ENCODE peak calls at places on chromosomes 16 and 17, in six cellular contexts. One of them, this sample, is unnamed.

GRCh38 chr17:7418472-7419152 is 1.5 kb upstream of the SPEM1 start:
- DNase-seq in ovary: no peak
- DNase-seq in gastrocnemius medialis: no peak
- DNase-seq in A549: no peak
- DNase-seq in astrocyte of the spinal cord: no peak
- DNase-seq in astrocyte: no peak
- DNase-seq in this sample: no peak

GRCh38 chr16:79573881-79574280 is 26.7 kb downstream of the MAF start:
- DNase-seq in ovary: no peak
- DNase-seq in gastrocnemius medialis: no peak
- DNase-seq in A549: no peak
- DNase-seq in astrocyte of the spinal cord: no peak
- DNase-seq in astrocyte: no peak
- DNase-seq in this sample: no peak

GRCh38 chr16:50800074-50800473 is 58.2 kb downstream of the CYLD start:
- DNase-seq in ovary: no peak
- DNase-seq in gastrocnemius medialis: no peak
- DNase-seq in A549: no peak
- DNase-seq in astrocyte of the spinal cord: no peak
- DNase-seq in astrocyte: no peak
- DNase-seq in this sample: no peak

GRCh38 chr16:22284637-22285515 is 12.3 kb upstream of the POLR3E start:
- DNase-seq in ovary: no peak
- DNase-seq in gastrocnemius medialis: no peak
- DNase-seq in A549: no peak
- DNase-seq in astrocyte of the spinal cord: no peak
- DNase-seq in astrocyte: peak
- DNase-seq in this sample: peak

GRCh38 chr17:73513426-73513825 is 130.8 kb downstream of the SDK2 start:
- DNase-seq in ovary: no peak
- DNase-seq in gastrocnemius medialis: no peak
- DNase-seq in A549: no peak
- DNase-seq in astrocyte of the spinal cord: no peak
- DNase-seq in astrocyte: no peak
- DNase-seq in this sample: no peak

GRCh38 chr17:36934759-36935630 is 2.3 kb upstream of the LHX1 start:
- DNase-seq in ovary: no peak
- DNase-seq in gastrocnemius medialis: no peak
- DNase-seq in A549: peak
- DNase-seq in astrocyte of the spinal cord: no peak
- DNase-seq in astrocyte: no peak
- DNase-seq in this sample: no peak

GRCh38 chr17:71460943-71461342 is 659.9 kb upstream of the SOX9 start:
- DNase-seq in ovary: no peak
- DNase-seq in gastrocnemius medialis: no peak
- DNase-seq in A549: peak
- DNase-seq in astrocyte of the spinal cord: peak
- DNase-seq in astrocyte: no peak
- DNase-seq in this sample: peak

GRCh38 chr17:67477687-67478086 is 100.6 kb downstream of the PITPNC1 start:
- DNase-seq in ovary: no peak
- DNase-seq in gastrocnemius medialis: no peak
- DNase-seq in A549: no peak
- DNase-seq in astrocyte of the spinal cord: peak
- DNase-seq in astrocyte: peak
- DNase-seq in this sample: peak

GRCh38 chr17:77235370-77236080 is 94.8 kb downstream of the SEC14L1 start:
- DNase-seq in ovary: no peak
- DNase-seq in gastrocnemius medialis: peak
- DNase-seq in A549: no peak
- DNase-seq in astrocyte of the spinal cord: peak
- DNase-seq in astrocyte: peak
- DNase-seq in this sample: peak

GRCh38 chr17:41689497-41690299 is 1.0 kb downstream of the EIF1 start:
- DNase-seq in ovary: peak
- DNase-seq in gastrocnemius medialis: no peak
- DNase-seq in A549: peak
- DNase-seq in astrocyte of the spinal cord: peak
- DNase-seq in astrocyte: no peak
- DNase-seq in this sample: peak

GRCh38 chr16:55756963-55757362 is 75.9 kb downstream of the CES1 start:
- DNase-seq in ovary: no peak
- DNase-seq in gastrocnemius medialis: no peak
- DNase-seq in A549: peak
- DNase-seq in astrocyte of the spinal cord: no peak
- DNase-seq in astrocyte: no peak
- DNase-seq in this sample: no peak

GRCh38 chr17:68498479-68499326 is 13.5 kb upstream of the PRKAR1A start:
- DNase-seq in ovary: peak
- DNase-seq in gastrocnemius medialis: no peak
- DNase-seq in A549: no peak
- DNase-seq in astrocyte of the spinal cord: no peak
- DNase-seq in astrocyte: no peak
- DNase-seq in this sample: no peak
- H3K4me3 ChIP-seq in ovary: no peak
- H3K4me3 ChIP-seq in gastrocnemius medialis: no peak
- H3K4me3 ChIP-seq in A549: no peak
- H3K4me3 ChIP-seq in astrocyte of the spinal cord: no peak
- H3K4me3 ChIP-seq in astrocyte: no peak
- H3K4me3 ChIP-seq in this sample: no peak

GRCh38 chr17:75683467-75684041 is 16.4 kb downstream of the SAP30BP start:
- DNase-seq in ovary: no peak
- DNase-seq in gastrocnemius medialis: no peak
- DNase-seq in A549: peak
- DNase-seq in astrocyte of the spinal cord: peak
- DNase-seq in astrocyte: peak
- DNase-seq in this sample: peak

GRCh38 chr17:75680431-75680830 is 13.3 kb downstream of the SAP30BP start:
- DNase-seq in ovary: no peak
- DNase-seq in gastrocnemius medialis: no peak
- DNase-seq in A549: no peak
- DNase-seq in astrocyte of the spinal cord: no peak
- DNase-seq in astrocyte: no peak
- DNase-seq in this sample: no peak

GRCh38 chr17:75681289-75681688 is 14.2 kb downstream of the SAP30BP start:
- DNase-seq in ovary: no peak
- DNase-seq in gastrocnemius medialis: no peak
- DNase-seq in A549: no peak
- DNase-seq in astrocyte of the spinal cord: peak
- DNase-seq in astrocyte: peak
- DNase-seq in this sample: peak

GRCh38 chr17:75676461-75676860 is 9.3 kb downstream of the SAP30BP start:
- DNase-seq in ovary: no peak
- DNase-seq in gastrocnemius medialis: no peak
- DNase-seq in A549: no peak
- DNase-seq in astrocyte of the spinal cord: no peak
- DNase-seq in astrocyte: no peak
- DNase-seq in this sample: no peak

GRCh38 chr17:75679706-75680201 is 12.6 kb downstream of the SAP30BP start:
- DNase-seq in ovary: no peak
- DNase-seq in gastrocnemius medialis: no peak
- DNase-seq in A549: peak
- DNase-seq in astrocyte of the spinal cord: peak
- DNase-seq in astrocyte: no peak
- DNase-seq in this sample: peak
- TF ChIP-seq CTCF in ovary: no peak
- TF ChIP-seq CTCF in gastrocnemius medialis: no peak
- TF ChIP-seq CTCF in A549: peak
- TF ChIP-seq CTCF in astrocyte of the spinal cord: peak
- TF ChIP-seq CTCF in astrocyte: no peak
- TF ChIP-seq CTCF in this sample: peak

DNA sequence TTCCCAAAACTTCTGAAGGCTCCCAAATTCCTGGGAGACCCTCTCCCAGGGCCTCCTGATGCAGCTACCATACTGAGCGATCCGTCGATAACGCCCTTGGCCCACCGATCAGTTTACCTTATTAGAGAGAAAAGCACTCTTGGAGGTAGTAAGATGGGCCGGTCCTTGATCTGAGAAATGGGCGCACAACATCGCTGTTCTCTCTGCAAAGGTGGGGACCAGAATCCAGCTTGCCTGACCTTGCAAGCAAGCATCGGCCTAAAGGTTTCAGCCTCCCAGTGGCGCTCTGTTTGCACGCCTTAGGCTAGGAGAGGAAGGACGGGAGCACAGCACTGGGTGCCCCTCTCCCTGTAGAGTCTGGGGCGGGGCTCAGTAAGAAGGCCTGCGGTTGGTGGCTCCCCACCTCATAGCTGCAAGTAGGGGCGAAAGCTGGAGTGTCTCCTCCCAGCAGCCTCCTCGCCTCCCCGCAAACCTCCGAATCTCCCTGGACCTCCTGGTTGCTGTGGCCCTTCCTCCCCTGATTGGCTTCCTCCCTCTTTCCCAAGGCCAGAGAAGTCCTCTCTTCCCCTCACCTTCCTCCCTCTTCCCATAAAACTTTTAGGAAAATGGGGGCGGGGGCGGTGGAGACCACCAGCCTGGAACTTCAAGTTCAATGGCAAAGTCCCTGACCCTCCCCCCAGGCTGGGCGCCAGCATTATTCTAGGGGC is at the start of gene PRAC1:
- DNase-seq in ovary: no peak
- DNase-seq in gastrocnemius medialis: no peak
- DNase-seq in A549: no peak
- DNase-seq in astrocyte of the spinal cord: no peak
- DNase-seq in astrocyte: no peak
- DNase-seq in this sample: no peak
- H3K4me3 ChIP-seq in ovary: no peak
- H3K4me3 ChIP-seq in gastrocnemius medialis: no peak
- H3K4me3 ChIP-seq in A549: no peak
- H3K4me3 ChIP-seq in astrocyte of the spinal cord: no peak
- H3K4me3 ChIP-seq in astrocyte: no peak
- H3K4me3 ChIP-seq in this sample: no peak

GRCh38 chr17:81026266-81027036 is 8.5 kb upstream of the BAIAP2 start:
- DNase-seq in ovary: no peak
- DNase-seq in gastrocnemius medialis: no peak
- DNase-seq in A549: no peak
- DNase-seq in astrocyte of the spinal cord: no peak
- DNase-seq in astrocyte: no peak
- DNase-seq in this sample: no peak

GRCh38 chr17:81029859-81030258 is 5.1 kb upstream of the BAIAP2 start:
- DNase-seq in ovary: no peak
- DNase-seq in gastrocnemius medialis: no peak
- DNase-seq in A549: no peak
- DNase-seq in astrocyte of the spinal cord: no peak
- DNase-seq in astrocyte: no peak
- DNase-seq in this sample: no peak

GRCh38 chr17:81027038-81027437 is 7.9 kb upstream of the BAIAP2 start:
- DNase-seq in ovary: no peak
- DNase-seq in gastrocnemius medialis: no peak
- DNase-seq in A549: no peak
- DNase-seq in astrocyte of the spinal cord: no peak
- DNase-seq in astrocyte: no peak
- DNase-seq in this sample: no peak

GRCh38 chr17:81028506-81028858 is 6.5 kb upstream of the BAIAP2 start:
- DNase-seq in ovary: no peak
- DNase-seq in gastrocnemius medialis: no peak
- DNase-seq in A549: no peak
- DNase-seq in astrocyte of the spinal cord: no peak
- DNase-seq in astrocyte: no peak
- DNase-seq in this sample: no peak

DNA sequence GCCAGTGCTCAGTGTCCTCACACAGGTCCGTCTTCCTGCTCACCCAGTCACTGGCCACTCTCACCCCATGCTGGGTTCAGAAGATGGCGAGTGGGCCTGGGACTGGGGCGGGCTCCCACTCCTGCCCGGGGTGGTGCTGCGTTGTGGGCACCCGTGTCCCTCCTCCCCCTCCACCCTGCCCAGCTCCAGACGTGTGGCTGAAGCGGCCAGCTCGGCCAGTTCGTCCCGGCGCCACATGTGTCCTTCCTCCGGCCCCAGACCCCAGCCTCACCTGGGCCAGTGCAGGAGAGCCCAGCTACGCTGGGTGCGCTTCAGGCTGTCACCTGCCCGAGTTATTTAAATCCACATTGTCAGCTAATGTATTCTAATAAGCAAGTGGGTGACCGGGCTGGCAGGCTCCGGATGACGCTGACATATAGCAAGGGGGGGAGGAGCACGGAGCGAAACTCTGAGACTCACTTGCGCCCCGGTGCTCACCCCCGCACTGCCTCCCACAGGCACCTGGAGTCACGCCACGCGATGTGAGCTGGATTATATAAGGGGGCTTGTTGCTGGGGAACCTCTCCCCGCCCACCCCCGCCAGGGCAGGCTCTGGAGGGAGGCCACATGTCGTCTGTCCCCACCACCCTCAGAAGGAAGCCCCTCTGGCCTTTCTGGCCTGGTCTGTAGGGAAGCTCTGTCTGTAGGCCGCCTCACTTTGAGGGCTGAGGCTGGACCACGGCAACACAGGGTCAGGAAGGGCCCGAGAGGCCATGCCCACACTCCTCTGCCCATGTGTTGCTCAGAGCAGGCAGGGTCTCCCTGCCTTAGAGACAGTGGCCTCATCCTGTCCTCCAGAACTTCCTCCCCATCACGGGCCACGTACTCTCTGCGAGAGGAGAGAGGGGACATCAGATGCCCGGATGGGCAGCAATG is 7.1 kb upstream of the BAIAP2 start:
- DNase-seq in ovary: no peak
- DNase-seq in gastrocnemius medialis: no peak
- DNase-seq in A549: no peak
- DNase-seq in astrocyte of the spinal cord: no peak
- DNase-seq in astrocyte: no peak
- DNase-seq in this sample: no peak
- TF ChIP-seq CTCF in ovary: no peak
- TF ChIP-seq CTCF in gastrocnemius medialis: no peak
- TF ChIP-seq CTCF in A549: no peak
- TF ChIP-seq CTCF in astrocyte of the spinal cord: no peak
- TF ChIP-seq CTCF in astrocyte: no peak
- TF ChIP-seq CTCF in this sample: no peak

This sample was measured in AG10803.